ENCODE peak calls at places on chromosomes 2 and 18, in four cellular contexts. One of them, this sample, is unnamed.

GRCh38 chr2:46615555-46616487 is 136.5 kb downstream of the TMEM247 start:
- DNase-seq in type B pancreatic cell: no peak
- DNase-seq in RPMI7951: peak; percentile 15
- DNase-seq in ureter: no peak
- DNase-seq in this sample: no peak

GRCh38 chr18:64165906-64166305 is 17.0 kb upstream of the LINC00305 start:
- DNase-seq in ureter: no peak
- DNase-seq in type B pancreatic cell: no peak
- DNase-seq in RPMI7951: no peak
- DNase-seq in this sample: no peak

GRCh38 chr2:70964596-70965386 is 13.6 kb upstream of the ANKRD53 start:
- DNase-seq in RPMI7951: peak; percentile 34
- DNase-seq in ureter: peak; percentile 70
- DNase-seq in type B pancreatic cell: peak; percentile 81
- DNase-seq in this sample: peak; percentile 88

GRCh38 chr18:37322497-37323035 is 243.0 kb downstream of the CELF4 start:
- DNase-seq in RPMI7951: no peak
- DNase-seq in type B pancreatic cell: no peak
- DNase-seq in ureter: no peak
- DNase-seq in this sample: no peak

GRCh38 chr2:241009601-241010530 is 11.4 kb downstream of the SNED1 start:
- DNase-seq in ureter: peak; percentile 53
- DNase-seq in RPMI7951: peak; percentile 100
- DNase-seq in type B pancreatic cell: peak; percentile 72
- DNase-seq in this sample: peak; percentile 90

GRCh38 chr2:85585781-85586105 is 1.5 kb downstream of the VAMP5 start:
- DNase-seq in ureter: no peak
- DNase-seq in RPMI7951: peak; percentile 78
- DNase-seq in type B pancreatic cell: no peak
- DNase-seq in this sample: no peak

GRCh38 chr2:26080356-26080755 is 46.5 kb downstream of the RAB10 start:
- DNase-seq in ureter: no peak
- DNase-seq in RPMI7951: no peak
- DNase-seq in type B pancreatic cell: no peak
- DNase-seq in this sample: no peak

GRCh38 chr2:19456695-19457094 is 98.3 kb upstream of the OSR1 start:
- DNase-seq in RPMI7951: no peak
- DNase-seq in type B pancreatic cell: no peak
- DNase-seq in ureter: no peak
- DNase-seq in this sample: no peak